ENCODE peak calls at places on chromosome 12, in four cellular contexts. One of them, this sample, is unnamed.
A peak's percentile ranks its signal among the peaks of the same experiment; 100 is the strongest.

GRCh38 chr12:75944097-75944904 is 87.3 kb downstream of the PHLDA1 start:
- DNase-seq in uterus: no peak
- DNase-seq in progenitor cell of endocrine pancreas: no peak
- DNase-seq in esophagus muscularis mucosa: no peak
- DNase-seq in this sample: no peak

GRCh38 chr12:124475295-124476010 is 92.0 kb downstream of the NCOR2 start:
- DNase-seq in esophagus muscularis mucosa: no peak
- DNase-seq in uterus: no peak
- DNase-seq in progenitor cell of endocrine pancreas: no peak
- DNase-seq in this sample: no peak

GRCh38 chr12:4850857-4851380 is 58.8 kb upstream of the KCNA1 start:
- DNase-seq in esophagus muscularis mucosa: no peak
- DNase-seq in progenitor cell of endocrine pancreas: no peak
- DNase-seq in uterus: no peak
- DNase-seq in this sample: no peak

GRCh38 chr12:46382425-46382973 is 9.9 kb upstream of the SLC38A2 start:
- DNase-seq in progenitor cell of endocrine pancreas: no peak
- DNase-seq in esophagus muscularis mucosa: no peak
- DNase-seq in uterus: no peak
- DNase-seq in this sample: no peak

GRCh38 chr12:75479963-75480461 is 543 bp upstream of the GLIPR1 start:
- DNase-seq in esophagus muscularis mucosa: no peak
- DNase-seq in uterus: no peak
- DNase-seq in progenitor cell of endocrine pancreas: no peak
- DNase-seq in this sample: no peak

GRCh38 chr12:110084314-110085015 is 36.1 kb upstream of the C12orf76 start:
- DNase-seq in esophagus muscularis mucosa: no peak
- DNase-seq in progenitor cell of endocrine pancreas: no peak
- DNase-seq in uterus: no peak
- DNase-seq in this sample: no peak

GRCh38 chr12:52906049-52906645 is 1.3 kb upstream of the KRT8 start:
- DNase-seq in uterus: no peak
- DNase-seq in esophagus muscularis mucosa: no peak
- DNase-seq in progenitor cell of endocrine pancreas: no peak
- DNase-seq in this sample: no peak

GRCh38 chr12:71400481-71400880 is 39.1 kb upstream of the LGR5 start:
- DNase-seq in uterus: no peak
- DNase-seq in progenitor cell of endocrine pancreas: no peak
- DNase-seq in esophagus muscularis mucosa: no peak
- DNase-seq in this sample: no peak

GRCh38 chr12:55833056-55833455 is 3.7 kb upstream of the DNAJC14 start:
- DNase-seq in uterus: no peak
- DNase-seq in esophagus muscularis mucosa: no peak
- DNase-seq in progenitor cell of endocrine pancreas: no peak
- DNase-seq in this sample: no peak

GRCh38 chr12:20356048-20356447 is 12.3 kb upstream of the PDE3A start:
- DNase-seq in uterus: no peak
- DNase-seq in progenitor cell of endocrine pancreas: no peak
- DNase-seq in esophagus muscularis mucosa: no peak
- DNase-seq in this sample: no peak

GRCh38 chr12:1716911-1717310 is 26.0 kb downstream of the ADIPOR2 start:
- DNase-seq in uterus: no peak
- DNase-seq in progenitor cell of endocrine pancreas: no peak
- DNase-seq in esophagus muscularis mucosa: no peak
- DNase-seq in this sample: no peak

GRCh38 chr12:74119811-74120362 is 417.7 kb upstream of the ATXN7L3B start:
- DNase-seq in esophagus muscularis mucosa: no peak
- DNase-seq in uterus: no peak
- DNase-seq in progenitor cell of endocrine pancreas: no peak
- DNase-seq in this sample: no peak

GRCh38 chr12:24884911-24885310 is 64.0 kb downstream of the BCAT1 start:
- DNase-seq in progenitor cell of endocrine pancreas: no peak
- DNase-seq in uterus: no peak
- DNase-seq in esophagus muscularis mucosa: no peak
- DNase-seq in this sample: no peak

GRCh38 chr12:97267166-97267565 is 195.4 kb upstream of the RMST start:
- DNase-seq in uterus: no peak
- DNase-seq in progenitor cell of endocrine pancreas: no peak
- DNase-seq in esophagus muscularis mucosa: no peak
- DNase-seq in this sample: no peak

GRCh38 chr12:109987615-109988014 is 8.6 kb downstream of the GIT2 start:
- DNase-seq in esophagus muscularis mucosa: no peak
- DNase-seq in progenitor cell of endocrine pancreas: no peak
- DNase-seq in uterus: no peak
- DNase-seq in this sample: no peak

DNA sequence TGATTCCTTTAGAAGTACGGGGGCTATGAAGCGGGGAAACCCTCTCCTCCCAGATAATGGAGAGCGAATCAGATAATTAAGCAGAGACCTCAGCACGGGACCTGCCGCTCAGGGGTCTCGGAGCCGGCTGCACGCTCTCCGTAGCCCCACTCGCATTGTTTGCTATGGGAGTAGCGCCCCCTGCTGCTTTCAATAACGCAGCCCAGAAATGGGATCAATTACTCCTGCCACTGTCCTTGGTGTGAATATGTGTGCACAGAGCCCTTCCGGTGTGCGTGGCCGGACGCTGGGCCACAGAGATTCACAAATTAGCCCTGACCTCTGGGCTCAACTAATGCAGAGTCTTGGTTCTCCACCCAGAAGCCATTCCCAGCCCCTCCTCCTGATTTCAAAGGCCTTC is 76.4 kb upstream of the TMEM132C start:
- DNase-seq in esophagus muscularis mucosa: no peak
- DNase-seq in uterus: no peak
- DNase-seq in progenitor cell of endocrine pancreas: peak; percentile 42
- DNase-seq in this sample: no peak
- TF ChIP-seq CTCF in esophagus muscularis mucosa: no peak
- TF ChIP-seq CTCF in uterus: no peak
- TF ChIP-seq CTCF in progenitor cell of endocrine pancreas: peak; percentile 84
- TF ChIP-seq CTCF in this sample: no peak

GRCh38 chr12:15276088-15276698 is 46.1 kb upstream of the PTPRO start:
- DNase-seq in progenitor cell of endocrine pancreas: no peak
- DNase-seq in esophagus muscularis mucosa: no peak
- DNase-seq in uterus: no peak
- DNase-seq in this sample: no peak

GRCh38 chr12:15280930-15281329 is 41.4 kb upstream of the PTPRO start:
- DNase-seq in uterus: no peak
- DNase-seq in esophagus muscularis mucosa: no peak
- DNase-seq in progenitor cell of endocrine pancreas: no peak
- DNase-seq in this sample: no peak

GRCh38 chr12:15273896-15274295 is 48.4 kb upstream of the PTPRO start:
- DNase-seq in uterus: no peak
- DNase-seq in progenitor cell of endocrine pancreas: no peak
- DNase-seq in esophagus muscularis mucosa: no peak
- DNase-seq in this sample: no peak

GRCh38 chr12:15274561-15274967 is 47.7 kb upstream of the PTPRO start:
- DNase-seq in progenitor cell of endocrine pancreas: no peak
- DNase-seq in esophagus muscularis mucosa: no peak
- DNase-seq in uterus: peak; percentile 37
- DNase-seq in this sample: no peak

GRCh38 chr12:15278816-15279658 is 43.3 kb upstream of the PTPRO start:
- DNase-seq in progenitor cell of endocrine pancreas: no peak
- DNase-seq in uterus: peak; percentile 81
- DNase-seq in esophagus muscularis mucosa: peak; percentile 93
- DNase-seq in this sample: no peak
- TF ChIP-seq CTCF in progenitor cell of endocrine pancreas: no peak
- TF ChIP-seq CTCF in uterus: no peak
- TF ChIP-seq CTCF in esophagus muscularis mucosa: no peak
- TF ChIP-seq CTCF in this sample: no peak

GRCh38 chr12:103966736-103967135 is 1.1 kb downstream of the TDG start:
- DNase-seq in uterus: no peak
- DNase-seq in progenitor cell of endocrine pancreas: no peak
- DNase-seq in esophagus muscularis mucosa: no peak
- DNase-seq in this sample: no peak

GRCh38 chr12:103964805-103965204 is 867 bp upstream of the TDG start:
- DNase-seq in progenitor cell of endocrine pancreas: no peak
- DNase-seq in uterus: no peak
- DNase-seq in esophagus muscularis mucosa: no peak
- DNase-seq in this sample: no peak

GRCh38 chr12:103965590-103966407 is at the start of gene TDG:
- DNase-seq in esophagus muscularis mucosa: peak; percentile 99
- DNase-seq in uterus: peak; percentile 98
- DNase-seq in progenitor cell of endocrine pancreas: peak; percentile 93
- DNase-seq in this sample: peak; percentile 92

GRCh38 chr12:103962493-103962892 is 3.2 kb upstream of the TDG start:
- DNase-seq in uterus: no peak
- DNase-seq in esophagus muscularis mucosa: no peak
- DNase-seq in progenitor cell of endocrine pancreas: no peak
- DNase-seq in this sample: no peak

DNA sequence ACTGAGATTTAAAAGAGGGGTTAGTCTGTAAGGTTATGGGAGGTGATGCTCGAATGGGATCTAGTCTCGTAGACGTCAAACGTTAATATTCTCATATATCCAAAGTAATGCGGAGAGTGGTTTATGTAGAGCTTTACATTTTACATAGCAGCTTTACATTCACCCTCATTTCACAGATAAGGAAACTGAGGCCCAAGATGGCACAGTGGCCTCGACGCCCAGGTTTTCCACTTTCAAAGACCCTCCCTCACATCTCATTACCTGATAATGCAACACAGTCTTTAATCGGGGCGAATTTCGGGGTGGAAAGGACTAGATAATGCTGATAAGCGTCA is 450 bp upstream of the TDG start:
- DNase-seq in esophagus muscularis mucosa: no peak
- DNase-seq in uterus: no peak
- DNase-seq in progenitor cell of endocrine pancreas: no peak
- DNase-seq in this sample: no peak
- TF ChIP-seq CTCF in esophagus muscularis mucosa: no peak
- TF ChIP-seq CTCF in uterus: no peak
- TF ChIP-seq CTCF in progenitor cell of endocrine pancreas: no peak
- TF ChIP-seq CTCF in this sample: no peak

GRCh38 chr12:113805673-113806072 is 160.5 kb downstream of the RBM19 start:
- DNase-seq in uterus: no peak
- DNase-seq in progenitor cell of endocrine pancreas: no peak
- DNase-seq in esophagus muscularis mucosa: no peak
- DNase-seq in this sample: no peak

GRCh38 chr12:113805201-113805600 is 160.9 kb downstream of the RBM19 start:
- DNase-seq in progenitor cell of endocrine pancreas: no peak
- DNase-seq in esophagus muscularis mucosa: no peak
- DNase-seq in uterus: no peak
- DNase-seq in this sample: no peak

GRCh38 chr12:113812431-113813228 is 153.5 kb downstream of the RBM19 start:
- DNase-seq in uterus: no peak
- DNase-seq in progenitor cell of endocrine pancreas: no peak
- DNase-seq in esophagus muscularis mucosa: no peak
- DNase-seq in this sample: no peak

GRCh38 chr12:113803829-113804140 is 162.3 kb downstream of the RBM19 start:
- DNase-seq in esophagus muscularis mucosa: no peak
- DNase-seq in uterus: no peak
- DNase-seq in progenitor cell of endocrine pancreas: no peak
- DNase-seq in this sample: no peak

GRCh38 chr12:113808095-113808951 is 157.8 kb downstream of the RBM19 start:
- DNase-seq in uterus: no peak
- DNase-seq in progenitor cell of endocrine pancreas: no peak
- DNase-seq in esophagus muscularis mucosa: no peak
- DNase-seq in this sample: no peak
- TF ChIP-seq CTCF in uterus: no peak
- TF ChIP-seq CTCF in progenitor cell of endocrine pancreas: no peak
- TF ChIP-seq CTCF in esophagus muscularis mucosa: no peak
- TF ChIP-seq CTCF in this sample: no peak

GRCh38 chr12:3835914-3836313 is 37.3 kb downstream of the PARP11 start:
- DNase-seq in uterus: no peak
- DNase-seq in progenitor cell of endocrine pancreas: no peak
- DNase-seq in esophagus muscularis mucosa: no peak
- DNase-seq in this sample: no peak
- TF ChIP-seq CTCF in uterus: no peak
- TF ChIP-seq CTCF in progenitor cell of endocrine pancreas: no peak
- TF ChIP-seq CTCF in esophagus muscularis mucosa: no peak
- TF ChIP-seq CTCF in this sample: no peak

This sample was measured in natural killer cell.